ENCODE peak calls at places on chromosomes 7 and 10, in four cellular contexts. X, J, R and C are unnamed samples.

GRCh38 chr7:144830811-144831210 is 5.0 kb downstream of the TPK1 start:
- DNase-seq in J (no peak), R (peak; percentile 50), X (no peak), C (no peak)

GRCh38 chr7:124459101-124460052 is 306.2 kb downstream of the GPR37 start:
- DNase-seq in J (no peak), X (no peak), R (no peak), C (no peak)

GRCh38 chr7:101390901-101391301 is 28.2 kb downstream of the COL26A1 start:
- DNase-seq in X (no peak), J (no peak), R (peak; percentile 13), C (peak; percentile 58)

GRCh38 chr7:75776295-75776971 is 4.4 kb upstream of the CCL26 start:
- DNase-seq in J (no peak), X (peak; percentile 94), R (no peak), C (peak; percentile 53)

GRCh38 chr7:138776156-138776833 is 21.5 kb upstream of the TMEM213 start:
- DNase-seq in X (no peak), R (no peak), J (no peak), C (no peak)

GRCh38 chr10:109866995-109867635 is 56.2 kb downstream of the XPNPEP1 start:
- DNase-seq in J (no peak), R (no peak), X (no peak), C (no peak)

GRCh38 chr7:128705891-128706333 is 33.2 kb upstream of the CALU start:
- DNase-seq in R (no peak), X (peak; percentile 23), J (no peak), C (no peak)

GRCh38 chr10:76668013-76668370 is 969.6 kb downstream of the KCNMA1 start:
- DNase-seq in J (no peak), R (no peak), X (no peak), C (no peak)

GRCh38 chr10:79904671-79905321 is 44.1 kb downstream of the SFTPD start:
- DNase-seq in X (peak; percentile 91), R (peak; percentile 25), J (peak; percentile 92), C (no peak)

GRCh38 chr7:7922684-7923385 is 45.8 kb upstream of the GLCCI1 start:
- DNase-seq in R (no peak), J (no peak), X (peak; percentile 12), C (no peak)

DNA sequence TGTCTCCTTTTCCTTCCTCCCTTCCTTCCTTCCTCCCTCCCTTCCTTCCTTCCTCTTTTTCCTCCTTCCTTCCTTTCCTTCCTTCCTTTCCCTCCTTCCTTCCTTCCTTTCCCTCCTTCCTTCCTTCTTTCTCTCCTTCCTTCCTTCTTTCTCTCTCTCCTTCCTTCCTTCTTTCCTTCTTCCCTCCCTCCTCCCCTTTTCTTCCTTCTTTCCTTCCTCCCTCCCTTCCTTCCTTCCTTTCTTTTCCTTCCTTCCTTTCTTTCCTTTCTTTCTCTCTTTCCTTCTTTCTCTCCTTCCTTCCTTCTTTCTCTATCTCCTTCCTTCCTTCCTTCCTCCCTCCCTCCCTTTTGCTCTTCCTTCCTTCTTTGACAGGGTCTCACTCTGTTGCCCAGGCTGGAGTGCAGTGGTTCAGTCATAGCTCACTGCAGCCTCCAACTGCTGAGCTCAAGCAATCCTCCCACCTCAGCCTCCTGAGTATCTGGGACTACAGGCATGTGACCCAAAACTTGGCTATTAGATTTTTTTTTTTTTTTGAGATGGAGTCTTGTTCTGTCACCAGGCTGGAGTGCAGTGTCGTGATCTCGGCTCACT is 15.9 kb upstream of the CYTH3 start:
- DNase-seq in X (no peak), R (no peak), J (peak; percentile 2), C (no peak)
- H3K27me3 ChIP-seq in X (no peaks in the 10 kb centered on the region), R (no peaks in the 10 kb centered on the region), J (no peaks in the 10 kb centered on the region), C (no peaks in the 10 kb centered on the region)

DNA sequence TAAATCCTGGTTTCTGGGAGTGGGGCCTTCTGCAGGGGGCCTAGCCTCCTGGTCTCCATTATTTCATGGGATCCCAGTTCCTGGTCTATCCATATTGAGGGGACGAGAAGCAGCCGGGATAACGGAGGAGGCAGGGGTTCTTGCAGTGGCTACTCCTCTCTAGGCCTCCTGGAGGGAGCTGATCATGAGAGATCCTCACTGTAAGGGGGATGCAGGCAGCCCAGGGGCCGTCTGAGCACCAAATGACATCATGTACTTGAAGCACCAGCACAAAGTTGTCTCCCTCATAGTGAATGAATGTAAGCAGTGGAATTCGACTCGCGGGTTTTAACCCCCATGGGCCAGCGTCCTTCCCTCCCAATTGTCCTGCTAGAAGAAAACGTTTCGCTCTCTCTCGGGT is 969 bp upstream of the ADCY1 start:
- DNase-seq in R (no peak), X (no peak), J (no peak), C (no peak)
- H3K27me3 ChIP-seq in R (peaks cover 46% of the 10 kb centered on the region), X (peaks cover 12% of the 10 kb centered on the region), J (no peaks in the 10 kb centered on the region), C (no peaks in the 10 kb centered on the region)

GRCh38 chr10:100826661-100826982 is 81.2 kb downstream of the PAX2 start:
- DNase-seq in X (no peak), R (no peak), J (no peak), C (no peak)

GRCh38 chr10:100826983-100827818 is 81.8 kb downstream of the PAX2 start:
- DNase-seq in R (no peak), X (no peak), J (peak; percentile 69), C (no peak)

GRCh38 chr10:100829103-100829870 is 83.5 kb upstream of the SLF2 start:
- DNase-seq in X (peak; percentile 1), R (no peak), J (no peak), C (no peak)

GRCh38 chr10:100828744-100829102 is 83.3 kb downstream of the PAX2 start:
- DNase-seq in X (no peak), R (peak; percentile 38), J (no peak), C (no peak)

GRCh38 chr10:100827819-100828743 is 82.7 kb downstream of the PAX2 start:
- DNase-seq in J (no peak), R (peak; percentile 31), X (peak; percentile 30), C (no peak)
- H3K27me3 ChIP-seq in J (no peaks in the 10 kb centered on the region), R (peaks cover 46% of the 10 kb centered on the region), X (peaks cover 42% of the 10 kb centered on the region), C (peaks cover 3% of the 10 kb centered on the region)

GRCh38 chr7:150965273-150965830 is 12.8 kb downstream of the KCNH2 start:
- DNase-seq in X (no peak), R (no peak), J (no peak), C (no peak)
- H3K27me3 ChIP-seq in X (peaks cover 20% of the 10 kb centered on the region), R (no peaks in the 10 kb centered on the region), J (peaks cover 2% of the 10 kb centered on the region), C (peaks cover 2% of the 10 kb centered on the region)